ENCODE peak calls at places on chromosome 2, in five cellular contexts. M is progenitor cell of endocrine pancreas, V is tibial artery, S is GM18507, T is activated gamma-delta T cell treated with Interleukin-2 at 50 U/mL for 16 hours. W is an unnamed sample.

GRCh38 chr2:50086450-50086849 is 932.1 kb upstream of the FSHR start:
- DNase-seq in T (no peak), M (no peak), S (no peak), V (no peak), W (no peak)

GRCh38 chr2:24049485-24050021 is at the start of gene FKBP1B:
- DNase-seq in S (peak), M (peak), T (peak), V (peak), W (peak)

GRCh38 chr2:197894751-197895274 is 90.4 kb downstream of the PLCL1 start:
- DNase-seq in M (no peak), S (no peak), V (no peak), T (no peak), W (no peak)

GRCh38 chr2:147989809-147990403 is 30.6 kb downstream of the ORC4 start:
- DNase-seq in V (no peak), T (no peak), M (no peak), S (peak), W (peak)

GRCh38 chr2:209638346-209638745 is 133.3 kb upstream of the UNC80 start:
- DNase-seq in S (no peak), M (no peak), T (no peak), V (no peak), W (peak)

GRCh38 chr2:83572400-83572799 is 886.7 kb downstream of the SUCLG1 start:
- DNase-seq in S (no peak), V (no peak), M (no peak), T (no peak), W (peak)

GRCh38 chr2:191333911-191334357 is 88.7 kb downstream of the MYO1B start:
- DNase-seq in T (no peak), V (no peak), S (no peak), M (no peak), W (peak)

GRCh38 chr2:146388757-146389156 is 1456.1 kb upstream of the ACVR2A start:
- DNase-seq in M (no peak), V (no peak), S (no peak), T (no peak), W (no peak)

GRCh38 chr2:240519396-240520142 is 38.2 kb downstream of the ANKMY1 start:
- DNase-seq in V (no peak), T (no peak), S (no peak), M (no peak), W (no peak)

GRCh38 chr2:106812377-106812776 is 73.6 kb downstream of the ST6GAL2 start:
- DNase-seq in M (no peak), S (no peak), V (peak), T (no peak), W (no peak)

GRCh38 chr2:195445639-195446038 is 211.4 kb upstream of the SLC39A10 start:
- DNase-seq in M (no peak), S (no peak), V (no peak), T (no peak), W (no peak)

GRCh38 chr2:8379134-8379533 is 302.7 kb upstream of the ID2 start:
- DNase-seq in S (no peak), V (no peak), T (no peak), M (no peak), W (no peak)

GRCh38 chr2:105328281-105329196 is 996 bp downstream of the TGFBRAP1 start:
- DNase-seq in T (peak), V (peak), S (no peak), M (no peak), W (no peak)

GRCh38 chr2:88190808-88191721 is 20.9 kb downstream of the THNSL2 start:
- DNase-seq in S (no peak), M (peak), T (no peak), V (no peak), W (peak)

GRCh38 chr2:235595420-235596010 is 101.7 kb downstream of the AGAP1 start:
- DNase-seq in V (peak), T (peak), M (peak), S (peak), W (peak)

GRCh38 chr2:150023663-150024062 is 436.1 kb upstream of the MMADHC start:
- DNase-seq in T (no peak), V (no peak), M (no peak), S (no peak), W (no peak)

GRCh38 chr2:138180691-138181386 is 216.6 kb downstream of the HNMT start:
- DNase-seq in S (no peak), M (no peak), V (no peak), T (no peak), W (no peak)

GRCh38 chr2:61534926-61535325 is 3.2 kb downstream of the XPO1 start:
- DNase-seq in M (no peak), V (no peak), S (no peak), T (no peak), W (no peak)

GRCh38 chr2:158926478-158926948 is 41.9 kb upstream of the TANC1 start:
- DNase-seq in M (no peak), T (no peak), V (no peak), S (no peak), W (no peak)

GRCh38 chr2:239532859-239533258 is 132.0 kb upstream of the HDAC4 start:
- DNase-seq in T (no peak), S (no peak), V (no peak), M (no peak), W (no peak)

GRCh38 chr2:103887625-103888024 is 966.3 kb upstream of the POU3F3 start:
- DNase-seq in M (no peak), T (no peak), S (no peak), V (no peak), W (no peak)

W was measured in H54.